ENCODE peak calls at places on chromosomes 2 and 18, in seven cellular contexts. One of them, this sample, is unnamed.

GRCh38 chr2:123077101-123077500 is 948.0 kb upstream of the CNTNAP5 start:
- DNase-seq in mammary epithelial cell: no peak
- DNase-seq in WTC11: no peak
- DNase-seq in activated T-cell treated with anti-CD3 and anti-CD28 coated beads for 1 hour: no peak
- DNase-seq in activated effector memory CD4-positive, alpha-beta T cell treated with Interleukin-2 at 50 U/mL for 16 hours: no peak
- DNase-seq in stimulated activated CD4-positive, alpha-beta T cell treated with anti-CD3 and anti-CD28 coated beads, Interleukin-2, amount 100 ng/mL, for 48 hours: no peak
- DNase-seq in GM12891: no peak
- DNase-seq in this sample: no peak

GRCh38 chr2:196675963-196676362 is 36.4 kb downstream of the CCDC150 start:
- DNase-seq in mammary epithelial cell: no peak
- DNase-seq in WTC11: no peak
- DNase-seq in activated T-cell treated with anti-CD3 and anti-CD28 coated beads for 1 hour: no peak
- DNase-seq in activated effector memory CD4-positive, alpha-beta T cell treated with Interleukin-2 at 50 U/mL for 16 hours: no peak
- DNase-seq in stimulated activated CD4-positive, alpha-beta T cell treated with anti-CD3 and anti-CD28 coated beads, Interleukin-2, amount 100 ng/mL, for 48 hours: no peak
- DNase-seq in GM12891: no peak
- DNase-seq in this sample: no peak

GRCh38 chr2:157229572-157229971 is 27.9 kb upstream of the GALNT5 start:
- DNase-seq in mammary epithelial cell: peak; percentile 30
- DNase-seq in WTC11: no peak
- DNase-seq in activated T-cell treated with anti-CD3 and anti-CD28 coated beads for 1 hour: no peak
- DNase-seq in activated effector memory CD4-positive, alpha-beta T cell treated with Interleukin-2 at 50 U/mL for 16 hours: no peak
- DNase-seq in stimulated activated CD4-positive, alpha-beta T cell treated with anti-CD3 and anti-CD28 coated beads, Interleukin-2, amount 100 ng/mL, for 48 hours: no peak
- DNase-seq in GM12891: no peak
- DNase-seq in this sample: no peak

GRCh38 chr2:25499157-25499556 is 157.4 kb upstream of the DNMT3A start:
- DNase-seq in mammary epithelial cell: no peak
- DNase-seq in WTC11: no peak
- DNase-seq in activated T-cell treated with anti-CD3 and anti-CD28 coated beads for 1 hour: no peak
- DNase-seq in activated effector memory CD4-positive, alpha-beta T cell treated with Interleukin-2 at 50 U/mL for 16 hours: no peak
- DNase-seq in stimulated activated CD4-positive, alpha-beta T cell treated with anti-CD3 and anti-CD28 coated beads, Interleukin-2, amount 100 ng/mL, for 48 hours: no peak
- DNase-seq in GM12891: no peak
- DNase-seq in this sample: no peak

GRCh38 chr2:231800493-231801091 is 14.3 kb downstream of the COPS7B start:
- DNase-seq in mammary epithelial cell: no peak
- DNase-seq in WTC11: peak; percentile 77
- DNase-seq in activated T-cell treated with anti-CD3 and anti-CD28 coated beads for 1 hour: no peak
- DNase-seq in activated effector memory CD4-positive, alpha-beta T cell treated with Interleukin-2 at 50 U/mL for 16 hours: no peak
- DNase-seq in stimulated activated CD4-positive, alpha-beta T cell treated with anti-CD3 and anti-CD28 coated beads, Interleukin-2, amount 100 ng/mL, for 48 hours: peak; percentile 46
- DNase-seq in GM12891: no peak
- DNase-seq in this sample: no peak

GRCh38 chr2:174675615-174676014 is 78.0 kb upstream of the WIPF1 start:
- DNase-seq in mammary epithelial cell: no peak
- DNase-seq in WTC11: no peak
- DNase-seq in activated T-cell treated with anti-CD3 and anti-CD28 coated beads for 1 hour: no peak
- DNase-seq in activated effector memory CD4-positive, alpha-beta T cell treated with Interleukin-2 at 50 U/mL for 16 hours: no peak
- DNase-seq in stimulated activated CD4-positive, alpha-beta T cell treated with anti-CD3 and anti-CD28 coated beads, Interleukin-2, amount 100 ng/mL, for 48 hours: no peak
- DNase-seq in GM12891: no peak
- DNase-seq in this sample: no peak

GRCh38 chr2:76953733-76954347 is 568.3 kb downstream of the LRRTM4 start:
- DNase-seq in mammary epithelial cell: peak; percentile 16
- DNase-seq in WTC11: peak; percentile 36
- DNase-seq in activated T-cell treated with anti-CD3 and anti-CD28 coated beads for 1 hour: no peak
- DNase-seq in activated effector memory CD4-positive, alpha-beta T cell treated with Interleukin-2 at 50 U/mL for 16 hours: no peak
- DNase-seq in stimulated activated CD4-positive, alpha-beta T cell treated with anti-CD3 and anti-CD28 coated beads, Interleukin-2, amount 100 ng/mL, for 48 hours: no peak
- DNase-seq in GM12891: no peak
- DNase-seq in this sample: no peak

GRCh38 chr2:45894211-45894610 is 242.7 kb downstream of the PRKCE start:
- DNase-seq in mammary epithelial cell: no peak
- DNase-seq in WTC11: no peak
- DNase-seq in activated T-cell treated with anti-CD3 and anti-CD28 coated beads for 1 hour: no peak
- DNase-seq in activated effector memory CD4-positive, alpha-beta T cell treated with Interleukin-2 at 50 U/mL for 16 hours: no peak
- DNase-seq in stimulated activated CD4-positive, alpha-beta T cell treated with anti-CD3 and anti-CD28 coated beads, Interleukin-2, amount 100 ng/mL, for 48 hours: no peak
- DNase-seq in GM12891: no peak
- DNase-seq in this sample: no peak

GRCh38 chr18:79092869-79093268 is 23.7 kb downstream of the ATP9B start:
- DNase-seq in mammary epithelial cell: peak; percentile 40
- DNase-seq in WTC11: no peak
- DNase-seq in activated T-cell treated with anti-CD3 and anti-CD28 coated beads for 1 hour: no peak
- DNase-seq in activated effector memory CD4-positive, alpha-beta T cell treated with Interleukin-2 at 50 U/mL for 16 hours: no peak
- DNase-seq in stimulated activated CD4-positive, alpha-beta T cell treated with anti-CD3 and anti-CD28 coated beads, Interleukin-2, amount 100 ng/mL, for 48 hours: no peak
- DNase-seq in GM12891: no peak
- DNase-seq in this sample: no peak

GRCh38 chr18:78738076-78738690 is 241.4 kb upstream of the SALL3 start:
- DNase-seq in mammary epithelial cell: no peak
- DNase-seq in WTC11: no peak
- DNase-seq in activated T-cell treated with anti-CD3 and anti-CD28 coated beads for 1 hour: no peak
- DNase-seq in activated effector memory CD4-positive, alpha-beta T cell treated with Interleukin-2 at 50 U/mL for 16 hours: no peak
- DNase-seq in stimulated activated CD4-positive, alpha-beta T cell treated with anti-CD3 and anti-CD28 coated beads, Interleukin-2, amount 100 ng/mL, for 48 hours: no peak
- DNase-seq in GM12891: no peak
- DNase-seq in this sample: no peak

GRCh38 chr2:195515551-195515950 is 141.5 kb upstream of the SLC39A10 start:
- DNase-seq in mammary epithelial cell: no peak
- DNase-seq in WTC11: no peak
- DNase-seq in activated T-cell treated with anti-CD3 and anti-CD28 coated beads for 1 hour: no peak
- DNase-seq in activated effector memory CD4-positive, alpha-beta T cell treated with Interleukin-2 at 50 U/mL for 16 hours: no peak
- DNase-seq in stimulated activated CD4-positive, alpha-beta T cell treated with anti-CD3 and anti-CD28 coated beads, Interleukin-2, amount 100 ng/mL, for 48 hours: no peak
- DNase-seq in GM12891: no peak
- DNase-seq in this sample: no peak

GRCh38 chr2:47535991-47536390 is 133.0 kb downstream of the MSH2 start:
- DNase-seq in mammary epithelial cell: no peak
- DNase-seq in WTC11: no peak
- DNase-seq in activated T-cell treated with anti-CD3 and anti-CD28 coated beads for 1 hour: no peak
- DNase-seq in activated effector memory CD4-positive, alpha-beta T cell treated with Interleukin-2 at 50 U/mL for 16 hours: no peak
- DNase-seq in stimulated activated CD4-positive, alpha-beta T cell treated with anti-CD3 and anti-CD28 coated beads, Interleukin-2, amount 100 ng/mL, for 48 hours: no peak
- DNase-seq in GM12891: no peak
- DNase-seq in this sample: no peak

GRCh38 chr2:223041527-223042109 is 10.4 kb upstream of the KCNE4 start:
- DNase-seq in mammary epithelial cell: peak; percentile 87
- DNase-seq in WTC11: peak; percentile 20
- DNase-seq in activated T-cell treated with anti-CD3 and anti-CD28 coated beads for 1 hour: no peak
- DNase-seq in activated effector memory CD4-positive, alpha-beta T cell treated with Interleukin-2 at 50 U/mL for 16 hours: no peak
- DNase-seq in stimulated activated CD4-positive, alpha-beta T cell treated with anti-CD3 and anti-CD28 coated beads, Interleukin-2, amount 100 ng/mL, for 48 hours: no peak
- DNase-seq in GM12891: no peak
- DNase-seq in this sample: no peak

GRCh38 chr2:201969938-201970785 is 63.5 kb upstream of the FZD7 start:
- DNase-seq in mammary epithelial cell: no peak
- DNase-seq in WTC11: no peak
- DNase-seq in activated T-cell treated with anti-CD3 and anti-CD28 coated beads for 1 hour: no peak
- DNase-seq in activated effector memory CD4-positive, alpha-beta T cell treated with Interleukin-2 at 50 U/mL for 16 hours: no peak
- DNase-seq in stimulated activated CD4-positive, alpha-beta T cell treated with anti-CD3 and anti-CD28 coated beads, Interleukin-2, amount 100 ng/mL, for 48 hours: no peak
- DNase-seq in GM12891: no peak
- DNase-seq in this sample: no peak

GRCh38 chr2:237091779-237092436 is 6.2 kb downstream of the COPS8 start:
- DNase-seq in mammary epithelial cell: peak; percentile 69
- DNase-seq in WTC11: no peak
- DNase-seq in activated T-cell treated with anti-CD3 and anti-CD28 coated beads for 1 hour: no peak
- DNase-seq in activated effector memory CD4-positive, alpha-beta T cell treated with Interleukin-2 at 50 U/mL for 16 hours: no peak
- DNase-seq in stimulated activated CD4-positive, alpha-beta T cell treated with anti-CD3 and anti-CD28 coated beads, Interleukin-2, amount 100 ng/mL, for 48 hours: no peak
- DNase-seq in GM12891: no peak
- DNase-seq in this sample: no peak

GRCh38 chr2:238868067-238868524 is 20.2 kb downstream of the TWIST2 start:
- DNase-seq in mammary epithelial cell: no peak
- DNase-seq in WTC11: no peak
- DNase-seq in activated T-cell treated with anti-CD3 and anti-CD28 coated beads for 1 hour: no peak
- DNase-seq in activated effector memory CD4-positive, alpha-beta T cell treated with Interleukin-2 at 50 U/mL for 16 hours: no peak
- DNase-seq in stimulated activated CD4-positive, alpha-beta T cell treated with anti-CD3 and anti-CD28 coated beads, Interleukin-2, amount 100 ng/mL, for 48 hours: no peak
- DNase-seq in GM12891: no peak
- DNase-seq in this sample: no peak

GRCh38 chr18:10101293-10101701 is 187.5 kb downstream of the VAPA start:
- DNase-seq in mammary epithelial cell: no peak
- DNase-seq in WTC11: no peak
- DNase-seq in activated T-cell treated with anti-CD3 and anti-CD28 coated beads for 1 hour: no peak
- DNase-seq in activated effector memory CD4-positive, alpha-beta T cell treated with Interleukin-2 at 50 U/mL for 16 hours: no peak
- DNase-seq in stimulated activated CD4-positive, alpha-beta T cell treated with anti-CD3 and anti-CD28 coated beads, Interleukin-2, amount 100 ng/mL, for 48 hours: no peak
- DNase-seq in GM12891: no peak
- DNase-seq in this sample: no peak

GRCh38 chr2:5290911-5291546 is 401.2 kb upstream of the SOX11 start:
- DNase-seq in mammary epithelial cell: no peak
- DNase-seq in WTC11: no peak
- DNase-seq in activated T-cell treated with anti-CD3 and anti-CD28 coated beads for 1 hour: no peak
- DNase-seq in activated effector memory CD4-positive, alpha-beta T cell treated with Interleukin-2 at 50 U/mL for 16 hours: no peak
- DNase-seq in stimulated activated CD4-positive, alpha-beta T cell treated with anti-CD3 and anti-CD28 coated beads, Interleukin-2, amount 100 ng/mL, for 48 hours: no peak
- DNase-seq in GM12891: no peak
- DNase-seq in this sample: no peak

GRCh38 chr18:73839441-73839840 is 308.2 kb downstream of the FBXO15 start:
- DNase-seq in mammary epithelial cell: no peak
- DNase-seq in WTC11: no peak
- DNase-seq in activated T-cell treated with anti-CD3 and anti-CD28 coated beads for 1 hour: no peak
- DNase-seq in activated effector memory CD4-positive, alpha-beta T cell treated with Interleukin-2 at 50 U/mL for 16 hours: no peak
- DNase-seq in stimulated activated CD4-positive, alpha-beta T cell treated with anti-CD3 and anti-CD28 coated beads, Interleukin-2, amount 100 ng/mL, for 48 hours: no peak
- DNase-seq in GM12891: no peak
- DNase-seq in this sample: no peak

GRCh38 chr2:178874529-178875240 is 67.5 kb upstream of the TTN start:
- DNase-seq in mammary epithelial cell: peak; percentile 67
- DNase-seq in WTC11: no peak
- DNase-seq in activated T-cell treated with anti-CD3 and anti-CD28 coated beads for 1 hour: no peak
- DNase-seq in activated effector memory CD4-positive, alpha-beta T cell treated with Interleukin-2 at 50 U/mL for 16 hours: no peak
- DNase-seq in stimulated activated CD4-positive, alpha-beta T cell treated with anti-CD3 and anti-CD28 coated beads, Interleukin-2, amount 100 ng/mL, for 48 hours: no peak
- DNase-seq in GM12891: no peak
- DNase-seq in this sample: no peak

GRCh38 chr2:167510071-167510759 is 621.9 kb downstream of the XIRP2 start:
- DNase-seq in mammary epithelial cell: no peak
- DNase-seq in WTC11: no peak
- DNase-seq in activated T-cell treated with anti-CD3 and anti-CD28 coated beads for 1 hour: no peak
- DNase-seq in activated effector memory CD4-positive, alpha-beta T cell treated with Interleukin-2 at 50 U/mL for 16 hours: no peak
- DNase-seq in stimulated activated CD4-positive, alpha-beta T cell treated with anti-CD3 and anti-CD28 coated beads, Interleukin-2, amount 100 ng/mL, for 48 hours: no peak
- DNase-seq in GM12891: no peak
- DNase-seq in this sample: no peak

GRCh38 chr2:176984987-176985386 is 227.6 kb upstream of the HNRNPA3 start:
- DNase-seq in mammary epithelial cell: no peak
- DNase-seq in WTC11: no peak
- DNase-seq in activated T-cell treated with anti-CD3 and anti-CD28 coated beads for 1 hour: no peak
- DNase-seq in activated effector memory CD4-positive, alpha-beta T cell treated with Interleukin-2 at 50 U/mL for 16 hours: no peak
- DNase-seq in stimulated activated CD4-positive, alpha-beta T cell treated with anti-CD3 and anti-CD28 coated beads, Interleukin-2, amount 100 ng/mL, for 48 hours: no peak
- DNase-seq in GM12891: no peak
- DNase-seq in this sample: no peak

GRCh38 chr2:145228506-145228905 is 708.6 kb upstream of the ZEB2 start:
- DNase-seq in mammary epithelial cell: peak; percentile 2
- DNase-seq in WTC11: no peak
- DNase-seq in activated T-cell treated with anti-CD3 and anti-CD28 coated beads for 1 hour: no peak
- DNase-seq in activated effector memory CD4-positive, alpha-beta T cell treated with Interleukin-2 at 50 U/mL for 16 hours: no peak
- DNase-seq in stimulated activated CD4-positive, alpha-beta T cell treated with anti-CD3 and anti-CD28 coated beads, Interleukin-2, amount 100 ng/mL, for 48 hours: no peak
- DNase-seq in GM12891: no peak
- DNase-seq in this sample: no peak

GRCh38 chr2:169091256-169091655 is 21.9 kb downstream of the DHRS9 start:
- DNase-seq in mammary epithelial cell: no peak
- DNase-seq in WTC11: no peak
- DNase-seq in activated T-cell treated with anti-CD3 and anti-CD28 coated beads for 1 hour: no peak
- DNase-seq in activated effector memory CD4-positive, alpha-beta T cell treated with Interleukin-2 at 50 U/mL for 16 hours: no peak
- DNase-seq in stimulated activated CD4-positive, alpha-beta T cell treated with anti-CD3 and anti-CD28 coated beads, Interleukin-2, amount 100 ng/mL, for 48 hours: no peak
- DNase-seq in GM12891: no peak
- DNase-seq in this sample: no peak

GRCh38 chr2:160581448-160581847 is 87.8 kb upstream of the RBMS1 start:
- DNase-seq in mammary epithelial cell: no peak
- DNase-seq in WTC11: peak; percentile 37
- DNase-seq in activated T-cell treated with anti-CD3 and anti-CD28 coated beads for 1 hour: no peak
- DNase-seq in activated effector memory CD4-positive, alpha-beta T cell treated with Interleukin-2 at 50 U/mL for 16 hours: no peak
- DNase-seq in stimulated activated CD4-positive, alpha-beta T cell treated with anti-CD3 and anti-CD28 coated beads, Interleukin-2, amount 100 ng/mL, for 48 hours: no peak
- DNase-seq in GM12891: no peak
- DNase-seq in this sample: no peak

GRCh38 chr2:45909677-45910191 is 258.3 kb downstream of the PRKCE start:
- DNase-seq in mammary epithelial cell: peak; percentile 82
- DNase-seq in WTC11: no peak
- DNase-seq in activated T-cell treated with anti-CD3 and anti-CD28 coated beads for 1 hour: no peak
- DNase-seq in activated effector memory CD4-positive, alpha-beta T cell treated with Interleukin-2 at 50 U/mL for 16 hours: no peak
- DNase-seq in stimulated activated CD4-positive, alpha-beta T cell treated with anti-CD3 and anti-CD28 coated beads, Interleukin-2, amount 100 ng/mL, for 48 hours: no peak
- DNase-seq in GM12891: peak; percentile 47
- DNase-seq in this sample: no peak

GRCh38 chr2:174171686-174172445 is 76.5 kb downstream of the OLA1 start:
- DNase-seq in mammary epithelial cell: no peak
- DNase-seq in WTC11: no peak
- DNase-seq in activated T-cell treated with anti-CD3 and anti-CD28 coated beads for 1 hour: no peak
- DNase-seq in activated effector memory CD4-positive, alpha-beta T cell treated with Interleukin-2 at 50 U/mL for 16 hours: no peak
- DNase-seq in stimulated activated CD4-positive, alpha-beta T cell treated with anti-CD3 and anti-CD28 coated beads, Interleukin-2, amount 100 ng/mL, for 48 hours: no peak
- DNase-seq in GM12891: no peak
- DNase-seq in this sample: no peak